ENCODE peak calls at places on chromosomes 6 and 20, in six cellular contexts. One of them, this sample, is unnamed.
A peak's percentile ranks its signal among the peaks of the same experiment; 100 is the strongest.

GRCh38 chr20:60053125-60053812 is 95.0 kb downstream of the CDH26 start:
- DNase-seq in astrocyte of the spinal cord: no peak
- DNase-seq in spleen: no peak
- DNase-seq in psoas muscle: no peak
- DNase-seq in cardiac fibroblast: no peak
- DNase-seq in upper lobe of right lung: no peak
- DNase-seq in this sample: no peak

GRCh38 chr6:88814909-88815308 is 148.5 kb downstream of the RNGTT start:
- DNase-seq in astrocyte of the spinal cord: no peak
- DNase-seq in spleen: no peak
- DNase-seq in psoas muscle: no peak
- DNase-seq in cardiac fibroblast: no peak
- DNase-seq in upper lobe of right lung: no peak
- DNase-seq in this sample: no peak

GRCh38 chr6:3376888-3377535 is 79.8 kb downstream of the SLC22A23 start:
- DNase-seq in astrocyte of the spinal cord: no peak
- DNase-seq in spleen: no peak
- DNase-seq in psoas muscle: no peak
- DNase-seq in cardiac fibroblast: peak; percentile 25
- DNase-seq in upper lobe of right lung: no peak
- DNase-seq in this sample: no peak

GRCh38 chr20:7841291-7841966 is 98.8 kb downstream of the HAO1 start:
- DNase-seq in astrocyte of the spinal cord: peak; percentile 70
- DNase-seq in spleen: no peak
- DNase-seq in psoas muscle: peak; percentile 52
- DNase-seq in cardiac fibroblast: peak; percentile 90
- DNase-seq in upper lobe of right lung: no peak
- DNase-seq in this sample: peak; percentile 43

GRCh38 chr6:158460602-158461092 is 99.2 kb upstream of the TMEM181 start:
- DNase-seq in astrocyte of the spinal cord: peak; percentile 67
- DNase-seq in spleen: no peak
- DNase-seq in psoas muscle: no peak
- DNase-seq in cardiac fibroblast: peak; percentile 81
- DNase-seq in upper lobe of right lung: no peak
- DNase-seq in this sample: peak; percentile 61

GRCh38 chr6:145891126-145891525 is 73.0 kb downstream of the SHPRH start:
- DNase-seq in astrocyte of the spinal cord: peak; percentile 66
- DNase-seq in spleen: no peak
- DNase-seq in psoas muscle: no peak
- DNase-seq in cardiac fibroblast: peak; percentile 89
- DNase-seq in upper lobe of right lung: no peak
- DNase-seq in this sample: no peak

GRCh38 chr6:155483858-155484257 is 28.2 kb upstream of the NOX3 start:
- DNase-seq in astrocyte of the spinal cord: peak; percentile 45
- DNase-seq in spleen: no peak
- DNase-seq in psoas muscle: no peak
- DNase-seq in cardiac fibroblast: peak; percentile 86
- DNase-seq in upper lobe of right lung: no peak
- DNase-seq in this sample: no peak

GRCh38 chr6:36827261-36828079 is 11.8 kb downstream of the CPNE5 start:
- DNase-seq in astrocyte of the spinal cord: peak; percentile 90
- DNase-seq in spleen: peak; percentile 80
- DNase-seq in psoas muscle: no peak
- DNase-seq in cardiac fibroblast: peak; percentile 89
- DNase-seq in upper lobe of right lung: no peak
- DNase-seq in this sample: peak; percentile 59

GRCh38 chr20:8932192-8933150 is 136.4 kb upstream of the PLCB4 start:
- DNase-seq in astrocyte of the spinal cord: peak; percentile 17
- DNase-seq in spleen: no peak
- DNase-seq in psoas muscle: no peak
- DNase-seq in cardiac fibroblast: peak; percentile 46
- DNase-seq in upper lobe of right lung: no peak
- DNase-seq in this sample: peak; percentile 72

GRCh38 chr6:36769161-36769675 is 70.0 kb downstream of the CPNE5 start:
- DNase-seq in astrocyte of the spinal cord: peak; percentile 36
- DNase-seq in spleen: no peak
- DNase-seq in psoas muscle: peak; percentile 65
- DNase-seq in cardiac fibroblast: peak; percentile 49
- DNase-seq in upper lobe of right lung: no peak
- DNase-seq in this sample: peak; percentile 11

GRCh38 chr6:112595201-112595600 is 248.1 kb downstream of the RFPL4B start:
- DNase-seq in astrocyte of the spinal cord: peak; percentile 32
- DNase-seq in spleen: no peak
- DNase-seq in psoas muscle: no peak
- DNase-seq in cardiac fibroblast: no peak
- DNase-seq in upper lobe of right lung: no peak
- DNase-seq in this sample: no peak

GRCh38 chr20:18431206-18431605 is 35.6 kb downstream of the DZANK1 start:
- DNase-seq in astrocyte of the spinal cord: no peak
- DNase-seq in spleen: no peak
- DNase-seq in psoas muscle: no peak
- DNase-seq in cardiac fibroblast: no peak
- DNase-seq in upper lobe of right lung: no peak
- DNase-seq in this sample: no peak

GRCh38 chr20:60050193-60050960 is 92.2 kb downstream of the CDH26 start:
- DNase-seq in astrocyte of the spinal cord: no peak
- DNase-seq in spleen: no peak
- DNase-seq in psoas muscle: no peak
- DNase-seq in cardiac fibroblast: no peak
- DNase-seq in upper lobe of right lung: no peak
- DNase-seq in this sample: no peak

GRCh38 chr20:57579898-57580447 is 19.1 kb downstream of the PCK1 start:
- DNase-seq in astrocyte of the spinal cord: no peak
- DNase-seq in spleen: no peak
- DNase-seq in psoas muscle: no peak
- DNase-seq in cardiac fibroblast: no peak
- DNase-seq in upper lobe of right lung: no peak
- DNase-seq in this sample: no peak

GRCh38 chr6:43509984-43510826 is at the start of gene LRRC73:
- DNase-seq in astrocyte of the spinal cord: peak; percentile 72
- DNase-seq in spleen: peak; percentile 97
- DNase-seq in psoas muscle: peak; percentile 93
- DNase-seq in cardiac fibroblast: peak; percentile 80
- DNase-seq in upper lobe of right lung: peak; percentile 94
- DNase-seq in this sample: peak; percentile 75

GRCh38 chr20:33999025-33999629 is 5.4 kb downstream of the RALY start:
- DNase-seq in astrocyte of the spinal cord: no peak
- DNase-seq in spleen: no peak
- DNase-seq in psoas muscle: no peak
- DNase-seq in cardiac fibroblast: peak; percentile 20
- DNase-seq in upper lobe of right lung: no peak
- DNase-seq in this sample: peak; percentile 33

GRCh38 chr6:9138856-9139426 is 703.6 kb upstream of the SLC35B3 start:
- DNase-seq in astrocyte of the spinal cord: peak; percentile 5
- DNase-seq in spleen: no peak
- DNase-seq in psoas muscle: no peak
- DNase-seq in cardiac fibroblast: no peak
- DNase-seq in upper lobe of right lung: no peak
- DNase-seq in this sample: peak; percentile 74

GRCh38 chr6:86273936-86274335 is 631.2 kb upstream of the SYNCRIP start:
- DNase-seq in astrocyte of the spinal cord: no peak
- DNase-seq in spleen: no peak
- DNase-seq in psoas muscle: no peak
- DNase-seq in cardiac fibroblast: no peak
- DNase-seq in upper lobe of right lung: no peak
- DNase-seq in this sample: no peak

GRCh38 chr6:49202923-49203322 is 260.1 kb downstream of the MMUT start:
- DNase-seq in astrocyte of the spinal cord: no peak
- DNase-seq in spleen: no peak
- DNase-seq in psoas muscle: no peak
- DNase-seq in cardiac fibroblast: peak; percentile 24
- DNase-seq in upper lobe of right lung: no peak
- DNase-seq in this sample: no peak

GRCh38 chr6:151434369-151434768 is 17.6 kb downstream of the RMND1 start:
- DNase-seq in astrocyte of the spinal cord: no peak
- DNase-seq in spleen: no peak
- DNase-seq in psoas muscle: no peak
- DNase-seq in cardiac fibroblast: no peak
- DNase-seq in upper lobe of right lung: no peak
- DNase-seq in this sample: no peak

GRCh38 chr6:128712898-128713297 is 170.0 kb upstream of the LAMA2 start:
- DNase-seq in astrocyte of the spinal cord: no peak
- DNase-seq in spleen: no peak
- DNase-seq in psoas muscle: no peak
- DNase-seq in cardiac fibroblast: no peak
- DNase-seq in upper lobe of right lung: no peak
- DNase-seq in this sample: no peak

GRCh38 chr20:59469266-59470252 is 134.8 kb upstream of the PHACTR3 start:
- DNase-seq in astrocyte of the spinal cord: no peak
- DNase-seq in spleen: peak; percentile 57
- DNase-seq in psoas muscle: no peak
- DNase-seq in cardiac fibroblast: no peak
- DNase-seq in upper lobe of right lung: no peak
- DNase-seq in this sample: no peak

GRCh38 chr6:107957165-107957908 is 671 bp downstream of the SEC63 start:
- DNase-seq in astrocyte of the spinal cord: peak; percentile 77
- DNase-seq in spleen: peak; percentile 91
- DNase-seq in psoas muscle: peak; percentile 64
- DNase-seq in cardiac fibroblast: peak; percentile 82
- DNase-seq in upper lobe of right lung: peak; percentile 69
- DNase-seq in this sample: peak; percentile 61

GRCh38 chr6:85458782-85459181 is 8.9 kb downstream of the NT5E start:
- DNase-seq in astrocyte of the spinal cord: peak; percentile 59
- DNase-seq in spleen: no peak
- DNase-seq in psoas muscle: no peak
- DNase-seq in cardiac fibroblast: peak; percentile 49
- DNase-seq in upper lobe of right lung: no peak
- DNase-seq in this sample: peak; percentile 90

GRCh38 chr20:19497064-19497463 is 261.0 kb upstream of the RIN2 start:
- DNase-seq in astrocyte of the spinal cord: peak; percentile 38
- DNase-seq in spleen: no peak
- DNase-seq in psoas muscle: no peak
- DNase-seq in cardiac fibroblast: peak; percentile 89
- DNase-seq in upper lobe of right lung: no peak
- DNase-seq in this sample: no peak

GRCh38 chr6:114058435-114058834 is 87.5 kb upstream of the HDAC2 start:
- DNase-seq in astrocyte of the spinal cord: no peak
- DNase-seq in spleen: no peak
- DNase-seq in psoas muscle: no peak
- DNase-seq in cardiac fibroblast: no peak
- DNase-seq in upper lobe of right lung: no peak
- DNase-seq in this sample: no peak
- H3K4me3 ChIP-seq in astrocyte of the spinal cord: no peak overlapping the region
- H3K4me3 ChIP-seq in spleen: no peak overlapping the region
- H3K4me3 ChIP-seq in psoas muscle: no peak overlapping the region
- H3K4me3 ChIP-seq in cardiac fibroblast: no peak overlapping the region
- H3K4me3 ChIP-seq in upper lobe of right lung: no peak overlapping the region
- H3K4me3 ChIP-seq in this sample: no peak overlapping the region

GRCh38 chr6:30007132-30007764 is 53.8 kb upstream of the POLR1H start:
- DNase-seq in astrocyte of the spinal cord: no peak
- DNase-seq in spleen: peak; percentile 81
- DNase-seq in psoas muscle: peak; percentile 55
- DNase-seq in cardiac fibroblast: no peak
- DNase-seq in upper lobe of right lung: peak; percentile 82
- DNase-seq in this sample: no peak
- H3K4me3 ChIP-seq in astrocyte of the spinal cord: no peak overlapping the region
- H3K4me3 ChIP-seq in spleen: peak overlapping the region; percentile 49
- H3K4me3 ChIP-seq in psoas muscle: peak overlapping the region; percentile 67
- H3K4me3 ChIP-seq in cardiac fibroblast: peak overlapping the region; percentile 37
- H3K4me3 ChIP-seq in upper lobe of right lung: peak overlapping the region; percentile 64
- H3K4me3 ChIP-seq in this sample: no peak overlapping the region

DNA sequence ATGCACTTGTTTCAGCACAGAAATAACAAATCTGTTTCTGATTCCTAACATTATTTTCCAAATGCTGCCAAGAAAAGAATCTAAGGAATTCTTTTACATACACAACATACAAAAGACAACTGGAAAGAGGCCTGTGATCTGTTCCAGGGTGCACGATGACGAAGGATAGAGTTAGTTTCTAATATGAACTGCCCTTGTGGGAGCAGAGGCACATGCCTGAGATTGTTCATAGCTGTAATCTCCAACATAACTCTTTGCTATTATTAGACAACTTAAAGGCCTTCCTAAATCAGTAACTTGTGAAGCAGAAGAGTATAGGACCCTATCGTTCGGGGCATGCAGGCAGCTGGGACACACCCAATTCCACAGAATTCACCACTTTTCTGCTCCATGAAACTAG is 41.2 kb upstream of the NHSL1 start:
- DNase-seq in astrocyte of the spinal cord: peak; percentile 88
- DNase-seq in spleen: no peak
- DNase-seq in psoas muscle: no peak
- DNase-seq in cardiac fibroblast: peak; percentile 77
- DNase-seq in upper lobe of right lung: no peak
- DNase-seq in this sample: peak; percentile 67
- H3K4me3 ChIP-seq in astrocyte of the spinal cord: no peak overlapping the region
- H3K4me3 ChIP-seq in spleen: no peak overlapping the region
- H3K4me3 ChIP-seq in psoas muscle: no peak overlapping the region
- H3K4me3 ChIP-seq in cardiac fibroblast: no peak overlapping the region
- H3K4me3 ChIP-seq in upper lobe of right lung: no peak overlapping the region
- H3K4me3 ChIP-seq in this sample: no peak overlapping the region

GRCh38 chr6:31900917-31901414 is 920 bp downstream of the ZBTB12 start:
- DNase-seq in astrocyte of the spinal cord: no peak
- DNase-seq in spleen: peak; percentile 83
- DNase-seq in psoas muscle: no peak
- DNase-seq in cardiac fibroblast: no peak
- DNase-seq in upper lobe of right lung: no peak
- DNase-seq in this sample: no peak
- H3K4me3 ChIP-seq in astrocyte of the spinal cord: peak overlapping the region; percentile 55
- H3K4me3 ChIP-seq in spleen: peak overlapping the region; percentile 61
- H3K4me3 ChIP-seq in psoas muscle: peak overlapping the region; percentile 75
- H3K4me3 ChIP-seq in cardiac fibroblast: peak overlapping the region; percentile 59
- H3K4me3 ChIP-seq in upper lobe of right lung: peak overlapping the region; percentile 71
- H3K4me3 ChIP-seq in this sample: peak overlapping the region; percentile 47

GRCh38 chr6:29014729-29015608 is 9.9 kb upstream of the ZNF311 start:
- DNase-seq in astrocyte of the spinal cord: no peak
- DNase-seq in spleen: no peak
- DNase-seq in psoas muscle: no peak
- DNase-seq in cardiac fibroblast: no peak
- DNase-seq in upper lobe of right lung: no peak
- DNase-seq in this sample: peak; percentile 59

GRCh38 chr6:29008089-29008488 is 3.0 kb upstream of the ZNF311 start:
- DNase-seq in astrocyte of the spinal cord: no peak
- DNase-seq in spleen: no peak
- DNase-seq in psoas muscle: no peak
- DNase-seq in cardiac fibroblast: no peak
- DNase-seq in upper lobe of right lung: no peak
- DNase-seq in this sample: no peak

GRCh38 chr6:29009358-29009757 is 4.2 kb upstream of the ZNF311 start:
- DNase-seq in astrocyte of the spinal cord: no peak
- DNase-seq in spleen: no peak
- DNase-seq in psoas muscle: no peak
- DNase-seq in cardiac fibroblast: no peak
- DNase-seq in upper lobe of right lung: no peak
- DNase-seq in this sample: no peak

GRCh38 chr6:29016559-29017427 is 11.7 kb upstream of the ZNF311 start:
- DNase-seq in astrocyte of the spinal cord: peak; percentile 84
- DNase-seq in spleen: peak; percentile 91
- DNase-seq in psoas muscle: peak; percentile 80
- DNase-seq in cardiac fibroblast: peak; percentile 87
- DNase-seq in upper lobe of right lung: peak; percentile 88
- DNase-seq in this sample: peak; percentile 43

DNA sequence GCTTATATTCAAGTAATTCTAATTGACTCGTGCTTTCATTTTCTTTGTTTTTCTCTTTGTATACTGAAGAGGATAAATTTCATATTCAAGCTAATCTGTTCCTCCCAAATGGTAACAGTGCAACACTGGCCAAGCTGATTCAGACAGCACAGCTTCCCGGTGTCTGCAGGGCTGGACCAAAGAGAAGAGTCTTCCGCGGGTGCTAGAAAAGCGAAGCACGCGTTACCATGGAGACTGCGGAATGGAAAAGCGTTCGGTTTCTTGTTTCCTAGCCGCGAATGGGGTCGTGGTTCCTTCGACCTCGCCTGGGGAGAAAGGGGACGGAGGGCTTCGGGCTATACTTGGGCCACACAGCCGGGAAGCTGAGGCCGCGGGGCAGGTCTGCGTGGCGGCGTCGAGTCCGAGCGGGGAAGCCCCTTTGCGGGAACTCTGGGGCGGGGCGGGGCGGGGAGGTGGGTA is 6.2 kb upstream of the ZNF311 start:
- DNase-seq in astrocyte of the spinal cord: peak; percentile 64
- DNase-seq in spleen: no peak
- DNase-seq in psoas muscle: peak; percentile 55
- DNase-seq in cardiac fibroblast: peak; percentile 75
- DNase-seq in upper lobe of right lung: no peak
- DNase-seq in this sample: peak; percentile 62
- H3K4me3 ChIP-seq in astrocyte of the spinal cord: peak overlapping the region; percentile 56
- H3K4me3 ChIP-seq in spleen: peak overlapping the region; percentile 36
- H3K4me3 ChIP-seq in psoas muscle: peak overlapping the region; percentile 60
- H3K4me3 ChIP-seq in cardiac fibroblast: peak overlapping the region; percentile 62
- H3K4me3 ChIP-seq in upper lobe of right lung: peak overlapping the region; percentile 45
- H3K4me3 ChIP-seq in this sample: peak overlapping the region; percentile 55